ENCODE peak calls at places on chromosomes 7 and 10, in nine cellular contexts. U is RWPE1, S is heart left ventricle, J is lower lobe of right lung, D is tibial artery, A is AG04450, N is body of pancreas, K is spleen, E is hepatocyte. M is an unnamed sample.
A peak's percentile ranks its signal among the peaks of the same experiment; 100 is the strongest.

GRCh38 chr7:149753370-149754233 is 19.8 kb downstream of the ZNF467 start:
- DNase-seq in U (no peak), S (no peak), J (peak; percentile 47), D (no peak), A (no peak), N (peak; percentile 71), K (peak; percentile 75), E (peak; percentile 72), M (peak; percentile 52)

GRCh38 chr7:28081016-28081415 is 99.6 kb downstream of the JAZF1 start:
- DNase-seq in U (no peak), S (no peak), J (no peak), D (peak; percentile 45), A (no peak), N (peak; percentile 13), K (no peak), E (no peak), M (no peak)

GRCh38 chr10:62073429-62073828 is 171.9 kb downstream of the ARID5B start:
- DNase-seq in U (no peak), S (no peak), J (no peak), D (no peak), A (no peak), N (no peak), K (no peak), E (no peak), M (no peak)

GRCh38 chr10:27197980-27198645 is 42.5 kb downstream of the ACBD5 start:
- DNase-seq in U (no peak), S (peak; percentile 25), J (no peak), D (no peak), A (no peak), N (peak; percentile 29), K (no peak), E (no peak), M (peak; percentile 66)

GRCh38 chr7:32616625-32617024 is 121.3 kb downstream of the AVL9 start:
- DNase-seq in U (peak; percentile 61), S (no peak), J (no peak), D (peak; percentile 54), A (no peak), N (no peak), K (no peak), E (peak; percentile 22), M (no peak)

GRCh38 chr7:149850007-149850594 is 11.9 kb downstream of the ZNF862 start:
- DNase-seq in U (no peak), S (no peak), J (no peak), D (no peak), A (no peak), N (no peak), K (no peak), E (no peak), M (no peak)

GRCh38 chr7:28668085-28668484 is 255.8 kb downstream of the CREB5 start:
- DNase-seq in U (no peak), S (no peak), J (no peak), D (no peak), A (no peak), N (no peak), K (no peak), E (no peak), M (no peak)

GRCh38 chr7:70696139-70696782 is 435.7 kb upstream of the GALNT17 start:
- DNase-seq in U (peak; percentile 26), S (no peak), J (no peak), D (no peak), A (no peak), N (no peak), K (no peak), E (no peak), M (no peak)

GRCh38 chr10:77105756-77106155 is 531.9 kb downstream of the KCNMA1 start:
- DNase-seq in U (no peak), S (no peak), J (no peak), D (no peak), A (no peak), N (no peak), K (no peak), E (no peak), M (no peak)

GRCh38 chr10:99880071-99880835 is 97.8 kb downstream of the ABCC2 start:
- DNase-seq in U (no peak), S (peak; percentile 50), J (no peak), D (no peak), A (no peak), N (no peak), K (no peak), E (no peak), M (no peak)

GRCh38 chr10:71408436-71409225 is 11.9 kb downstream of the CDH23 start:
- DNase-seq in U (no peak), S (no peak), J (no peak), D (no peak), A (no peak), N (no peak), K (no peak), E (no peak), M (no peak)

GRCh38 chr7:142602756-142603155 is 146.5 kb upstream of the PRSS1 start:
- DNase-seq in U (no peak), S (no peak), J (no peak), D (no peak), A (no peak), N (no peak), K (no peak), E (no peak), M (no peak)

GRCh38 chr7:74068378-74069085 is 15.1 kb upstream of the LIMK1 start:
- DNase-seq in U (no peak), S (no peak), J (peak; percentile 43), D (no peak), A (no peak), N (no peak), K (peak; percentile 66), E (no peak), M (no peak)

GRCh38 chr7:127983804-127984332 is 47.4 kb downstream of the LRRC4 start:
- DNase-seq in U (peak; percentile 2), S (no peak), J (no peak), D (no peak), A (no peak), N (no peak), K (no peak), E (peak; percentile 49), M (no peak)

GRCh38 chr10:103929396-103929921 is 11.5 kb upstream of the STN1 start:
- DNase-seq in U (no peak), S (no peak), J (no peak), D (no peak), A (no peak), N (no peak), K (no peak), E (no peak), M (no peak)

GRCh38 chr10:123252779-123253178 is 98.6 kb downstream of the BUB3 start:
- DNase-seq in U (no peak), S (no peak), J (no peak), D (no peak), A (no peak), N (no peak), K (no peak), E (no peak), M (no peak)

GRCh38 chr10:89283988-89284475 is 17.8 kb upstream of the IFIT2 start:
- DNase-seq in U (no peak), S (peak; percentile 74), J (no peak), D (peak; percentile 84), A (no peak), N (peak; percentile 47), K (no peak), E (peak; percentile 78), M (no peak)

GRCh38 chr10:35347899-35348608 is 11.7 kb downstream of the CCNY start:
- DNase-seq in U (no peak), S (no peak), J (no peak), D (no peak), A (no peak), N (no peak), K (no peak), E (no peak), M (no peak)

DNA sequence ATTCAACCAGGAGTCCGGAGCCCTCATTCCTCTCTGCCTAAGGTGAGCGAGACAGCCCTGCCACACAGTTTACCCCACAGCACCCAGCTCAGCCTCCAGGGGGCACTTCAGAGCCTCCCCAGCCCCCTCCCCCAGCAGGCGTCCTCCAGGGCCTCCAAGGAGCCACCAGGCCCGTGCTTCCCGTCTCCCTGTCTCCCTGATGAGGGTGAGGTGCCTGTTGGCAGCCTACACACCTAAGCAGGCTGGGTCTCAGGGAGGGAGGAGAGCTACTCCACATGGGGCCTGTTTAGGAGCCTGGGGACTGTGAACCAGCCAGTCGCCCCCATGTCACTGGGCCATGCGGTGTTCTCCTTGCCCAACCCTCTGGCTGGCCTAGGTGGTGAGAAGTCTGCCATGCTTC is 28.9 kb upstream of the TRIM8 start:
- DNase-seq in U (no peak), S (no peak), J (peak; percentile 54), D (no peak), A (no peak), N (peak; percentile 38), K (no peak), E (no peak), M (peak; percentile 37)
- TF ChIP-seq CTCF in U (no peak), S (peak; percentile 20), J (peak; percentile 22), D (no peak), A (peak; percentile 38), N (peak; percentile 11), K (peak; percentile 15), E (peak; percentile 16), M (peak; percentile 58)

GRCh38 chr10:125127986-125128385 is 32.4 kb downstream of the CTBP2 start:
- DNase-seq in U (no peak), S (no peak), J (no peak), D (no peak), A (no peak), N (peak; percentile 30), K (peak; percentile 22), E (no peak), M (no peak)
- H3K27ac ChIP-seq in U (peak overlapping the region; percentile 63), S (peak overlapping the region; percentile 16), J (no peak overlapping the region), D (peak overlapping the region; percentile 47), A (no peak overlapping the region), N (no peak overlapping the region), K (no peak overlapping the region), E (no peak overlapping the region), M (no peak overlapping the region)

GRCh38 chr10:119505131-119505551 is 37.4 kb downstream of the RGS10 start:
- DNase-seq in U (no peak), S (peak; percentile 33), J (no peak), D (no peak), A (no peak), N (no peak), K (no peak), E (no peak), M (no peak)
- TF ChIP-seq CTCF in U (no peak), S (no peak), J (no peak), D (no peak), A (no peak), N (no peak), K (no peak), E (no peak), M (no peak)

GRCh38 chr7:117673839-117674238 is 194.0 kb downstream of the CFTR start:
- DNase-seq in U (no peak), S (no peak), J (no peak), D (no peak), A (no peak), N (no peak), K (no peak), E (peak; percentile 60), M (peak; percentile 56)

GRCh38 chr7:117669818-117670217 is 190.0 kb downstream of the CFTR start:
- DNase-seq in U (no peak), S (no peak), J (no peak), D (no peak), A (no peak), N (no peak), K (no peak), E (no peak), M (peak; percentile 12)

GRCh38 chr7:117674617-117675016 is 194.8 kb downstream of the CFTR start:
- DNase-seq in U (no peak), S (no peak), J (no peak), D (no peak), A (no peak), N (no peak), K (no peak), E (no peak), M (no peak)

GRCh38 chr7:117673367-117673766 is 193.5 kb downstream of the CFTR start:
- DNase-seq in U (no peak), S (no peak), J (peak; percentile 69), D (no peak), A (no peak), N (peak; percentile 67), K (peak; percentile 67), E (peak; percentile 73), M (no peak)

GRCh38 chr7:117672433-117672832 is 192.6 kb downstream of the CFTR start:
- DNase-seq in U (no peak), S (no peak), J (no peak), D (no peak), A (no peak), N (no peak), K (no peak), E (no peak), M (no peak)
- H3K27ac ChIP-seq in U (no peak overlapping the region), S (no peak overlapping the region), J (no peak overlapping the region), D (no peak overlapping the region), A (no peak overlapping the region), N (no peak overlapping the region), K (no peak overlapping the region), E (peak overlapping the region; percentile 87), M (no peak overlapping the region)

M was measured in A673.